ENCODE peak calls at places on chromosomes 5 and 9, in nine cellular contexts. M, I, V, X, B, H, R, T and Q are unnamed samples.

GRCh38 chr5:31635446-31635845 is 3.5 kb upstream of the PDZD2 start:
- DNase-seq in R (no peak), X (no peak), I (no peak), V (no peak), T (no peak), H (no peak), M (no peak), B (no peak), Q (no peak)

GRCh38 chr9:108297025-108297424 is 558.8 kb downstream of the ACTL7B start:
- DNase-seq in I (no peak), R (no peak), M (no peak), V (peak), H (no peak), X (no peak), B (no peak), T (no peak), Q (no peak)

GRCh38 chr5:55997742-55998351 is 3.1 kb upstream of the IL6ST start:
- DNase-seq in B (no peak), I (peak), M (no peak), V (peak), R (peak), T (no peak), H (no peak), X (no peak), Q (no peak)

GRCh38 chr5:135916638-135917263 is 21.1 kb upstream of the IL9 start:
- DNase-seq in V (no peak), R (no peak), T (no peak), M (peak), I (no peak), B (no peak), X (no peak), H (no peak), Q (no peak)

GRCh38 chr5:150412319-150413175 is at the start of gene CD74:
- DNase-seq in M (no peak), B (no peak), X (peak), V (peak), T (no peak), H (peak), R (peak), I (peak), Q (peak)

GRCh38 chr5:7927466-7928375 is 58.8 kb downstream of the MTRR start:
- DNase-seq in B (peak), X (peak), H (peak), R (peak), T (peak), M (peak), I (peak), V (peak), Q (peak)

GRCh38 chr9:127955294-127956015 is 17.8 kb upstream of the DPM2 start:
- DNase-seq in V (peak), X (peak), R (peak), B (peak), I (no peak), H (peak), T (no peak), M (no peak), Q (no peak)

GRCh38 chr5:91049800-91050199 is 333.3 kb downstream of the ARRDC3 start:
- DNase-seq in T (no peak), H (no peak), V (peak), R (no peak), M (no peak), B (no peak), X (no peak), I (peak), Q (no peak)

GRCh38 chr9:83281306-83282255 is 218.6 kb upstream of the RASEF start:
- DNase-seq in H (no peak), M (no peak), T (no peak), R (no peak), V (peak), X (no peak), B (no peak), I (peak), Q (no peak)

GRCh38 chr9:114229236-114229635 is 73.9 kb downstream of the COL27A1 start:
- DNase-seq in H (no peak), B (no peak), V (no peak), T (no peak), X (no peak), M (no peak), I (no peak), R (no peak), Q (no peak)

GRCh38 chr5:8827701-8828100 is 718.2 kb downstream of the SEMA5A start:
- DNase-seq in T (no peak), V (peak), H (no peak), M (no peak), B (no peak), X (no peak), R (no peak), I (no peak), Q (no peak)

GRCh38 chr5:81335946-81336345 is 34.6 kb downstream of the ZCCHC9 start:
- DNase-seq in X (no peak), H (no peak), M (no peak), B (no peak), R (no peak), T (no peak), V (no peak), I (no peak), Q (no peak)

GRCh38 chr9:124721109-124721850 is 49.8 kb downstream of the NR6A1 start:
- DNase-seq in X (no peak), B (no peak), R (no peak), V (peak), H (peak), M (no peak), I (peak), T (no peak), Q (no peak)

GRCh38 chr5:17991775-17992174 is 357.5 kb downstream of the TAF11L14 start:
- DNase-seq in X (no peak), V (no peak), T (no peak), I (no peak), M (no peak), R (no peak), H (no peak), B (peak), Q (no peak)

GRCh38 chr5:105639068-105639467 is 2031.7 kb downstream of the EFNA5 start:
- DNase-seq in I (no peak), T (no peak), X (no peak), R (no peak), V (no peak), M (no peak), B (no peak), H (peak), Q (no peak)

GRCh38 chr5:44691811-44692210 is 116.9 kb upstream of the MRPS30 start:
- DNase-seq in R (no peak), I (no peak), T (no peak), V (no peak), H (no peak), B (no peak), M (no peak), X (no peak), Q (no peak)

GRCh38 chr5:14449052-14449661 is 132.4 kb upstream of the OTULINL start:
- DNase-seq in X (no peak), T (no peak), R (no peak), B (no peak), V (peak), I (peak), M (no peak), H (no peak), Q (no peak)

GRCh38 chr9:94801242-94801641 is 74.7 kb downstream of the AOPEP start:
- DNase-seq in T (no peak), H (no peak), R (no peak), I (no peak), X (no peak), B (no peak), V (peak), M (no peak), Q (no peak)

GRCh38 chr9:82524407-82524806 is 535.8 kb downstream of the SPATA31D1 start:
- DNase-seq in M (no peak), I (no peak), R (no peak), V (no peak), T (no peak), H (no peak), B (no peak), X (no peak), Q (no peak)

GRCh38 chr9:96382175-96382574 is 1.3 kb downstream of the SLC35D2 start:
- DNase-seq in X (no peak), I (peak), B (no peak), H (peak), V (peak), T (no peak), R (no peak), M (no peak), Q (no peak)

GRCh38 chr9:95092321-95093072 is 225.0 kb downstream of the FANCC start:
- DNase-seq in M (peak), H (no peak), T (no peak), V (peak), B (no peak), X (no peak), R (no peak), I (peak), Q (peak)

GRCh38 chr5:173869316-173869715 is 18.8 kb upstream of the CPEB4 start:
- DNase-seq in B (no peak), I (no peak), M (no peak), T (no peak), V (no peak), H (no peak), R (no peak), X (no peak), Q (no peak)

GRCh38 chr9:116193636-116194035 is 40.0 kb downstream of the PAPPA start:
- DNase-seq in M (no peak), H (no peak), R (no peak), T (no peak), B (no peak), V (peak), X (no peak), I (peak), Q (no peak)

GRCh38 chr5:51652980-51653379 is 269.7 kb downstream of the ISL1 start:
- DNase-seq in H (no peak), R (no peak), X (no peak), T (no peak), I (no peak), V (no peak), M (peak), B (no peak), Q (no peak)

GRCh38 chr5:55234171-55234700 is 828 bp upstream of the CCNO start:
- DNase-seq in X (no peak), R (no peak), V (peak), T (no peak), I (peak), M (peak), H (no peak), B (peak), Q (no peak)